ENCODE peak calls at places on chromosomes 2 and 18, in four cellular contexts. X is A549, F is HepG2, N is K562. Z is an unnamed sample.

GRCh38 chr18:51654441-51655326 is 457.2 kb upstream of the MEX3C start:
- DNase-seq in X (no peak), F (no peak), N (no peak), Z (no peak)

GRCh38 chr2:67290451-67290991 is 106.6 kb upstream of the ETAA1 start:
- DNase-seq in N (no peak), X (peak; percentile 51), F (no peak), Z (no peak)

GRCh38 chr2:164954954-164955701 is at the start of gene SLC38A11:
- DNase-seq in X (no peak), N (no peak), F (no peak), Z (no peak)

GRCh38 chr18:12478269-12479057 is 70.7 kb downstream of the PRELID3A start:
- DNase-seq in X (no peak), F (no peak), N (no peak), Z (no peak)

GRCh38 chr2:218852911-218853667 is 6.5 kb upstream of the WNT6 start:
- DNase-seq in F (peak; percentile 61), N (peak; percentile 50), X (peak; percentile 75), Z (no peak)

GRCh38 chr2:200373973-200374416 is 67.5 kb downstream of the SPATS2L start:
- DNase-seq in X (no peak), N (no peak), F (peak; percentile 25), Z (peak; percentile 68)

GRCh38 chr2:150528861-150529801 is 41.7 kb upstream of the RND3 start:
- DNase-seq in F (no peak), X (peak; percentile 70), N (no peak), Z (peak; percentile 45)

GRCh38 chr2:239363946-239364637 is 36.7 kb downstream of the HDAC4 start:
- DNase-seq in F (no peak), X (no peak), N (no peak), Z (no peak)

GRCh38 chr2:187594801-187595200 is 40.6 kb upstream of the TFPI start:
- DNase-seq in X (no peak), N (no peak), F (no peak), Z (no peak)

GRCh38 chr2:65576861-65577601 is 144.6 kb upstream of the SPRED2 start:
- DNase-seq in N (no peak), F (peak; percentile 91), X (peak; percentile 91), Z (no peak)

GRCh38 chr2:112881217-112882000 is 29.6 kb upstream of the IL37 start:
- DNase-seq in N (peak; percentile 33), X (no peak), F (peak; percentile 54), Z (peak; percentile 58)

GRCh38 chr2:189312643-189313042 is 128.6 kb upstream of the WDR75 start:
- DNase-seq in N (no peak), X (no peak), F (no peak), Z (no peak)

GRCh38 chr2:21363364-21363763 is 239.6 kb downstream of the TDRD15 start:
- DNase-seq in F (no peak), X (no peak), N (no peak), Z (no peak)

GRCh38 chr2:130387804-130388203 is 31.9 kb downstream of the PTPN18 start:
- DNase-seq in N (no peak), F (no peak), X (no peak), Z (no peak)

DNA sequence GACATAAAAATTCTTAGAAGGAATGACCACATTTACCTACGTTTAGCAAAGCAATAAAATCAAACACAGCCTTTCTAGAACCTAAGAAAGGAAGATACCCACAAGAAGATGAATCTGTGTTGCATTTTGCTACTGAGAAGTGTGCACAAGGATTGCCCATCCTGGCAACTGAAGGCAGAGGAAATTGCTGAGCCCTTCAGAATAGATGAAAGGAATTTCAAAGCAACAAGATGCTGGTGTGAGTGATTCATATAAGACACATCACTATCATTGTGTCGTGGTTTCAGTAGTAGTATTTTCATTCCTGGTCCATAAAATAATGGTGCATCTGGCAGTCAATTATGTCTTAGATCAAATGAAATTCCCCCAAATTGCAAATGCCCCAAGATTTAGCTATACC is 48.3 kb upstream of the ANKRD44 start:
- DNase-seq in X (no peak), N (no peak), F (no peak), Z (no peak)
- TF ChIP-seq CHD4 in X (no peak), N (no peak), F (no peak), Z (no peak)

DNA sequence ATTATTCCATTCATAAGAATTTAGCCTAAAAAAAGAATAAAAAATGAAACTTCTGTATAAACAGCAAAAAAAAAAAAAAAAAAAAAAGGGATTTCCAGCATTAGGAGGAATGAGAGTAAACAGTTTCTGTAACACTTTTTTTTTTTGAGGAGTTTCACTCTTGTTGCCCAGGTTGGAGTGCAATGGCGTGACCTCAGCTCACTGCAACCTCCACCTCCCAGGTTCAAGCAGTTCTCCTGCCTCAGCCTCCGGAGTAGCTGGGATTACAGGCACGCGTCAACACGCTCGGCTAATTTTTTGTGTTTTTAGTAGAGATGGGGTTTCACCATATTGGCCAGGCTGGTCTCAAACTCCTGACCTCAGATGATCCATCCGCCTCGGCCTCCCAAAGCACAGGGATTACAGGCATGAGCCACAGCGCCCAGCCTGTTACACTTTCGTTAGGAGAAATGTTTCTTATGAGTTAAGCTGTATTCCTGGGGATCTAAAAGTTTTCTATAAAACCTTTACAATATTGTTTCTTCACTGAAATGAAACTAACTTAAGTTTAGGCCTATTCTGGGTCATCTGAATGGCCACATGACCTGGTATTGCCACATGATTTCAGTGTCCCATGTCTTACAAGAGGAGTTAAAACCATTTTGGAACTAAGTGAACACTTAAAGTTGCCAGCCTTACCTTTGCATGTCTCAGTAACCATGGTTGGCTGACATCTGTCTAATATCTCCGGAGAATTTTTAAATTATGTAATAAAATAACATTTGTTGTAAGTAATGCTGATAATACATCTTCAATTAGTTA is 17.5 kb downstream of the SMAD2 start:
- DNase-seq in N (no peak), F (no peak), X (no peak), Z (no peak)
- TF ChIP-seq CHD4 in N (no peak), F (no peak), X (no peak), Z (no peak)

DNA sequence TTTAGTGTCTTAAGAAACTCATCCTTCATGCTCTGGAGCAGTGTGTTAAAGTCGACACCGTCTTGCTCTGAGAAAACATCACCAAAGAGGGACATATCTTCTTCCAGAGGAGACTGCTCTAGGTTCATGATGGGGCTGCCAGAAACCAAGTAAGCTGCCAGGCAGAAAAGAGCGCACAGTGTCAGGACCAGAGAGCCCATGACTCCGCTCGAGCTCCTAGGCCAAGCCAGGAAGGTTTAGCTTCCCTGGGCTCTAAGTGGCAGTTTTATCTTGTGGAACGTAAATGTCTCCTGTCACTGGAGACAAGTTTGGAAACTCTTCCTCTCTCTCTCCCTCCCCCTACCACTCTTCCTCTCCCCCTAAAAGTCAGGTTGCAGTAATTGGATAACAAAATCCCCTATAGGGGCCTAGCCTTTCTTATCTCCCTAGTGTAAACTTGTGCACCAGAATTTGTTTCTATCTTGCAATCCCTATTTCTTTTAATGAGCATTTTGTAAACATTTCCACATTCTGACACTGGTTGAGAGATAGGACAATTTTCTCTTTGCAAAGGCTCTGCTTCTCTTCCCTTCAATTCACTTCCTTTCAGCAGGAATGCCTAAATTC is at the start of gene BMP10:
- DNase-seq in X (no peak), N (no peak), F (no peak), Z (no peak)
- TF ChIP-seq CHD4 in X (no peak), N (no peak), F (no peak), Z (no peak)

DNA sequence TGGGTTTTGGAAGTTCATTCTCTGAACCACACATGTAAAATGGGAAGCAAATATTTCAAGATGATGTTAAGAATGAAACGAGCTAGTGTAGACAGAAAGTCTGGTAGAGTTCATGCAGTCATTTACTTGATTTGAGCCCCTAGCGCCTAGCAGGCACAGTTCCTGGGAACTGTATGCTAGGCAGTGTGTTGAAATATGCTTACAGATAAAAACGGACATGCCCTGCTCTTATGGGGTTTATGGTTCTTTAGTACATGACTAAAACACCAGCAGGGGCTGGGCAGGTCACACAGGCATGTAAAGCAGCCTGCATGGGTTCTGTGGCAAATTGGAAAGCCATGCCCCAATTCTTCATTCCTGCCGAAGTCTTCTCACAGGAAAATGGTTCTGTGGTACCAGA is 27.3 kb upstream of the MGAT5 start:
- DNase-seq in X (no peak), N (no peak), F (no peak), Z (no peak)
- TF ChIP-seq CHD4 in X (no peak), N (no peak), F (no peak), Z (no peak)

GRCh38 chr2:116952254-116952653 is 862.2 kb upstream of the DDX18 start:
- DNase-seq in N (no peak), X (no peak), F (no peak), Z (no peak)
- TF ChIP-seq CHD4 in N (no peak), X (no peak), F (no peak), Z (no peak)

DNA sequence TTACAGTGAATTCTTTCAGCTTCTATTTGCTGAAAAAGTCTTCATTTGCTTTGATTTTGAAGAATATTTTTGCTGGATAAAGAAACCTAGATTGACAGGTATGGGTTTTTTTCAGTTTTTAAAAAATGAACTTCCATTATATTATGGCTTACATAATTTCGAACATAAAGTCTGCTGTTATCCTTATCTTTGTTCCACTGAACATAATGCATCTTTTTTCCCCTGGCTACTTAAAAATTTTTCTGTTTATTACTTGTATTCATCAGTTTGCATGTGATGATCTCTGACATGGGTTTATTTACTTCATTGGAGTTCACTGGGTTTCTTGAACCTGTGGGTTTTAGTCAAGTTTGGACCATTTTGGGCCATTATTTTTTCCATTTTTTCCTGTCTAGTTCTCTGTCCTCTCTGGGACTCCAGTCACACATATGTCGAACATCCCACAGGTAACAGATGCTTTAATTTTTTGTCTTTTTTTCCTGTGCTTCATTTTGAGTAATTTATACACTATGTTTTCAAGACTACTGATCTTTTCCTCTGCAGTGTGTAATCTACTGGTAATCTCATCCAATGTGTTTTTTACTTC is 33.1 kb downstream of the SEC11C start:
- DNase-seq in F (no peak), N (no peak), X (no peak), Z (no peak)
- TF ChIP-seq CHD4 in F (no peak), N (no peak), X (no peak), Z (no peak)

DNA sequence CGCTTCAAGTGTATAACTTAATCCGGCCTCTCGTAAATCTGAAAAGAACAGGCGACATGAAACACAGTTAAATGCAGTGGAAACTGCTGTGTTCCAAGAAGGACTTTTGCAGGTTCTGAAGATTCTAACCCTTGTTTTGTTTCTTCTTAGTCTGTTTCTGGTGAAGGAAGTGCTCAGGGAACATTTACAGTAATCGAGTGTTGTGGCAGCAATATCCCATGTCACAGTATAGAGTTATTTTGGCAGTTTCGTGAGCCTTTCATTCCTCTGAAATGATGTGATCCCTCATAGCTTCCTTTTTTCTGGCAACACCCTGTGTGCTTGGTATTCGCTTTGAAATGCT is 2.7 kb downstream of the CRIM1 start:
- DNase-seq in X (no peak), F (no peak), N (no peak), Z (no peak)
- TF ChIP-seq CHD4 in X (no peak), F (no peak), N (no peak), Z (no peak)

Z was measured in GM12878.